ENCODE peak calls at places on chromosomes 11 and 22, in nine cellular contexts. M, I, P, C, B, V, T, E and G are unnamed samples.

GRCh38 chr11:120013325-120014250 is 124.3 kb downstream of the TRIM29 start:
- DNase-seq in M (peak), I (no peak), P (peak), C (peak), B (peak), V (no peak), T (no peak), E (no peak), G (peak)

GRCh38 chr11:127195791-127196190 is 195.2 kb upstream of the KIRREL3 start:
- DNase-seq in M (no peak), I (no peak), P (no peak), C (no peak), B (no peak), V (no peak), T (no peak), E (no peak), G (no peak)

GRCh38 chr11:94511932-94512781 is at the start of gene C11orf97:
- DNase-seq in M (peak), I (peak), P (peak), C (peak), B (peak), V (peak), T (peak), E (peak), G (no peak)

GRCh38 chr11:17599460-17599925 is 52.4 kb downstream of the OTOG start:
- DNase-seq in M (no peak), I (no peak), P (no peak), C (no peak), B (no peak), V (no peak), T (no peak), E (no peak), G (peak)

GRCh38 chr11:72522186-72522585 is 87.9 kb upstream of the CLPB start:
- DNase-seq in M (peak), I (no peak), P (no peak), C (no peak), B (no peak), V (no peak), T (no peak), E (no peak), G (peak)

GRCh38 chr22:45994516-45995404 is 17.8 kb upstream of the WNT7B start:
- DNase-seq in M (peak), I (peak), P (peak), C (peak), B (peak), V (peak), T (no peak), E (peak), G (peak)

GRCh38 chr11:7175007-7175406 is 76.7 kb upstream of the SYT9 start:
- DNase-seq in M (no peak), I (no peak), P (no peak), C (no peak), B (no peak), V (no peak), T (no peak), E (no peak), G (no peak)

GRCh38 chr22:37139762-37140161 is 10.0 kb downstream of the IL2RB start:
- DNase-seq in M (no peak), I (no peak), P (no peak), C (no peak), B (no peak), V (no peak), T (no peak), E (no peak), G (no peak)

GRCh38 chr22:26461188-26461810 is 22.3 kb downstream of the HPS4 start:
- DNase-seq in M (peak), I (no peak), P (peak), C (peak), B (peak), V (peak), T (peak), E (no peak), G (peak)

GRCh38 chr11:123576501-123576900 is 77.9 kb downstream of the SCN3B start:
- DNase-seq in M (no peak), I (no peak), P (no peak), C (no peak), B (no peak), V (no peak), T (no peak), E (no peak), G (no peak)

GRCh38 chr11:110837535-110838127 is 125.4 kb upstream of the ARHGAP20 start:
- DNase-seq in M (no peak), I (no peak), P (no peak), C (no peak), B (no peak), V (no peak), T (no peak), E (no peak), G (no peak)

GRCh38 chr11:1872267-1872985 is 19.3 kb downstream of the PRR33 start:
- DNase-seq in M (peak), I (no peak), P (peak), C (no peak), B (no peak), V (no peak), T (no peak), E (no peak), G (no peak)

GRCh38 chr11:71302534-71302909 is 50.1 kb upstream of the SHANK2 start:
- DNase-seq in M (no peak), I (no peak), P (no peak), C (no peak), B (no peak), V (no peak), T (no peak), E (no peak), G (no peak)

GRCh38 chr22:32920032-32920628 is 118.6 kb downstream of the TIMP3 start:
- DNase-seq in M (peak), I (no peak), P (peak), C (peak), B (no peak), V (peak), T (no peak), E (no peak), G (no peak)

GRCh38 chr22:31141551-31141950 is 1.2 kb upstream of the PLA2G3 start:
- DNase-seq in M (no peak), I (no peak), P (no peak), C (no peak), B (no peak), V (no peak), T (no peak), E (no peak), G (no peak)

GRCh38 chr22:23278883-23279675 is 98.8 kb downstream of the BCR start:
- DNase-seq in M (peak), I (no peak), P (peak), C (peak), B (no peak), V (no peak), T (no peak), E (no peak), G (no peak)

GRCh38 chr11:59754494-59754858 is 700 bp upstream of the STX3 start:
- DNase-seq in M (no peak), I (no peak), P (no peak), C (peak), B (peak), V (peak), T (no peak), E (no peak), G (no peak)

GRCh38 chr11:120169981-120170698 is 32.2 kb upstream of the TRIM29 start:
- DNase-seq in M (no peak), I (no peak), P (no peak), C (peak), B (no peak), V (no peak), T (no peak), E (no peak), G (no peak)

GRCh38 chr11:12045914-12046635 is 37.6 kb upstream of the DKK3 start:
- DNase-seq in M (no peak), I (no peak), P (no peak), C (no peak), B (no peak), V (no peak), T (no peak), E (no peak), G (no peak)

GRCh38 chr22:49592780-49593501 is 234.7 kb downstream of the BRD1 start:
- DNase-seq in M (no peak), I (no peak), P (no peak), C (no peak), B (no peak), V (no peak), T (no peak), E (no peak), G (no peak)

GRCh38 chr11:1876361-1877063 is 15.2 kb downstream of the PRR33 start:
- DNase-seq in M (peak), I (no peak), P (peak), C (peak), B (no peak), V (peak), T (peak), E (peak), G (peak)

GRCh38 chr22:28435960-28436359 is 243.7 kb downstream of the TTC28 start:
- DNase-seq in M (no peak), I (no peak), P (no peak), C (no peak), B (no peak), V (peak), T (no peak), E (no peak), G (no peak)

GRCh38 chr11:77299528-77299993 is 1.9 kb downstream of the GDPD4 start:
- DNase-seq in M (no peak), I (no peak), P (no peak), C (no peak), B (no peak), V (peak), T (no peak), E (no peak), G (no peak)

GRCh38 chr11:130475426-130476053 is 27.1 kb downstream of the ADAMTS15 start:
- DNase-seq in M (no peak), I (no peak), P (no peak), C (no peak), B (no peak), V (no peak), T (no peak), E (no peak), G (no peak)

GRCh38 chr11:111665779-111666178 is 63.5 kb downstream of the SIK2 start:
- DNase-seq in M (no peak), I (no peak), P (no peak), C (no peak), B (no peak), V (peak), T (peak), E (no peak), G (no peak)

GRCh38 chr22:35421121-35421520 is 21.2 kb downstream of the MCM5 start:
- DNase-seq in M (no peak), I (no peak), P (no peak), C (no peak), B (no peak), V (no peak), T (no peak), E (no peak), G (no peak)

GRCh38 chr11:124311269-124311668 is 2.5 kb downstream of the OR8D1 start:
- DNase-seq in M (no peak), I (no peak), P (no peak), C (no peak), B (no peak), V (no peak), T (no peak), E (no peak), G (no peak)

GRCh38 chr11:69636512-69636866 is 4.5 kb upstream of the CCND1 start:
- DNase-seq in M (peak), I (no peak), P (peak), C (peak), B (no peak), V (peak), T (peak), E (no peak), G (peak)

GRCh38 chr11:82229346-82229745 is 504.3 kb downstream of the FAM181B start:
- DNase-seq in M (no peak), I (no peak), P (no peak), C (no peak), B (no peak), V (no peak), T (peak), E (no peak), G (no peak)